ENCODE peak calls at places on chromosomes 5 and 9, in four cellular contexts. M is NCI-H1092 treated with DMSO at 0.1 percent for 48 hours, L is choroid plexus epithelial cell, G is NCI-H146. U is an unnamed sample.

GRCh38 chr9:34594177-34594576 is 4.7 kb upstream of the CNTFR start:
- DNase-seq in M (no peak), L (no peak), G (no peak), U (peak)

GRCh38 chr9:131017067-131017466 is 8.1 kb downstream of the LAMC3 start:
- DNase-seq in M (no peak), L (no peak), G (no peak), U (peak)

GRCh38 chr9:134991808-134992754 is 74.4 kb upstream of the FCN1 start:
- DNase-seq in M (no peak), L (no peak), G (no peak), U (no peak)

GRCh38 chr5:110478899-110479298 is 247.6 kb downstream of the TMEM232 start:
- DNase-seq in M (no peak), L (peak), G (no peak), U (peak)

GRCh38 chr5:107324071-107324470 is 346.7 kb downstream of the EFNA5 start:
- DNase-seq in M (no peak), L (peak), G (peak), U (no peak)

GRCh38 chr5:38830521-38831051 is 15.2 kb upstream of the OSMR start:
- DNase-seq in M (no peak), L (peak), G (no peak), U (no peak)

GRCh38 chr9:37025381-37026084 is 8.5 kb downstream of the PAX5 start:
- DNase-seq in M (peak), L (no peak), G (no peak), U (peak)

GRCh38 chr5:39517800-39518199 is 93.0 kb upstream of the DAB2 start:
- DNase-seq in M (no peak), L (peak), G (no peak), U (peak)

GRCh38 chr9:17587113-17587512 is 8.2 kb downstream of the SH3GL2 start:
- DNase-seq in M (no peak), L (no peak), G (no peak), U (no peak)

GRCh38 chr9:99807276-99807852 is 14.3 kb upstream of the NR4A3 start:
- DNase-seq in M (peak), L (peak), G (peak), U (peak)

GRCh38 chr9:26261503-26262330 is 583.5 kb upstream of the TUSC1 start:
- DNase-seq in M (no peak), L (peak), G (no peak), U (no peak)

GRCh38 chr5:50440651-50441478 is at the start of gene EMB:
- DNase-seq in M (no peak), L (peak), G (peak), U (peak)

GRCh38 chr9:100427366-100428263 is 672 bp downstream of the MSANTD3 start:
- DNase-seq in M (peak), L (peak), G (peak), U (peak)

GRCh38 chr9:92608221-92609141 is 61.5 kb downstream of the IPPK start:
- DNase-seq in M (peak), L (peak), G (no peak), U (peak)

GRCh38 chr9:128861501-128861900 is 20.2 kb downstream of the KYAT1 start:
- DNase-seq in M (no peak), L (no peak), G (no peak), U (peak)

GRCh38 chr9:109012876-109013677 is at the start of gene CTNNAL1:
- DNase-seq in M (peak), L (peak), G (peak), U (peak)

GRCh38 chr5:124056326-124057160 is 544.6 kb downstream of the CSNK1G3 start:
- DNase-seq in M (no peak), L (no peak), G (no peak), U (no peak)

U was measured in osteoblast.